ENCODE peak calls at places on chromosomes 3 and 15, in eight cellular contexts. P is activated CD8-positive, alpha-beta memory T cell treated with anti-CD3 and anti-CD28 coated beads for 1 hour; S is amniotic epithelial cell; M is stomach; X is NCI-H526 treated with DMSO at 0.1 percent for 48 hours; O is activated naive CD8-positive, alpha-beta T cell treated with anti-CD3 and anti-CD28 coated beads, Interleukin-2, amount 50 U/mL, for 24 hours; Y is RWPE1; K is GM10248. G is an unnamed sample.
A peak's percentile ranks its signal among the peaks of the same experiment; 100 is the strongest.

GRCh38 chr3:177881330-177881729 is 654.9 kb upstream of the KCNMB2 start:
- DNase-seq in P (no peak), S (no peak), M (no peak), X (no peak), O (no peak), Y (no peak), K (no peak), G (no peak)

GRCh38 chr15:63896336-63897115 is 62.8 kb upstream of the HERC1 start:
- DNase-seq in P (peak; percentile 13), S (peak; percentile 41), M (no peak), X (no peak), O (peak; percentile 56), Y (no peak), K (peak; percentile 83), G (no peak)

GRCh38 chr15:66851226-66852063 is 149.4 kb downstream of the SMAD6 start:
- DNase-seq in P (peak; percentile 56), S (peak; percentile 66), M (peak; percentile 89), X (peak; percentile 61), O (peak; percentile 83), Y (peak; percentile 86), K (peak; percentile 91), G (no peak)

GRCh38 chr15:47496343-47497185 is 220.7 kb upstream of the SEMA6D start:
- DNase-seq in P (no peak), S (no peak), M (no peak), X (no peak), O (no peak), Y (no peak), K (no peak), G (no peak)

GRCh38 chr3:37129871-37130270 is 44.5 kb downstream of the LRRFIP2 start:
- DNase-seq in P (no peak), S (no peak), M (no peak), X (no peak), O (no peak), Y (peak; percentile 41), K (no peak), G (no peak)

GRCh38 chr15:84889991-84890669 is 5.7 kb downstream of the SLC28A1 start:
- DNase-seq in P (no peak), S (no peak), M (no peak), X (no peak), O (no peak), Y (no peak), K (no peak), G (no peak)

GRCh38 chr3:120683671-120684301 is 1.7 kb upstream of the HGD start:
- DNase-seq in P (no peak), S (no peak), M (no peak), X (no peak), O (no peak), Y (no peak), K (no peak), G (no peak)

GRCh38 chr3:192906940-192907339 is 10.7 kb downstream of the MB21D2 start:
- DNase-seq in P (no peak), S (peak; percentile 68), M (no peak), X (no peak), O (no peak), Y (no peak), K (no peak), G (no peak)

G was measured in esophagus squamous epithelium.